ENCODE peak calls at places on chromosome X, in ten cellular contexts. S, G, H, D, T, O, Q, B, J and P are unnamed samples.

GRCh38 chrX:114344756-114345155 is 239.1 kb upstream of the HTR2C start:
- DNase-seq in S (no peak), G (no peak), H (no peak), D (no peak), T (peak; percentile 31), O (peak; percentile 50), Q (no peak), B (no peak), J (no peak), P (peak; percentile 10)

GRCh38 chrX:134998246-134998645 is 7.5 kb downstream of the SMIM10 start:
- DNase-seq in S (no peak), G (no peak), H (no peak), D (no peak), T (no peak), O (no peak), Q (no peak), B (no peak), J (no peak), P (no peak)

GRCh38 chrX:17372052-17372451 is 2.9 kb upstream of the NHS start:
- DNase-seq in S (no peak), G (no peak), H (no peak), D (no peak), T (no peak), O (no peak), Q (no peak), B (no peak), J (no peak), P (no peak)

GRCh38 chrX:3609800-3610199 is 103.6 kb downstream of the PRKX start:
- DNase-seq in S (no peak), G (no peak), H (no peak), D (no peak), T (no peak), O (peak; percentile 69), Q (no peak), B (no peak), J (no peak), P (no peak)

GRCh38 chrX:40003982-40004535 is 93.7 kb downstream of the BCOR start:
- DNase-seq in S (no peak), G (no peak), H (no peak), D (no peak), T (no peak), O (no peak), Q (no peak), B (no peak), J (no peak), P (no peak)

GRCh38 chrX:39935414-39936064 is 162.2 kb downstream of the BCOR start:
- DNase-seq in S (no peak), G (peak; percentile 5), H (no peak), D (no peak), T (no peak), O (peak; percentile 65), Q (no peak), B (no peak), J (no peak), P (no peak)

GRCh38 chrX:19543020-19543715 is 27.9 kb upstream of the MAP3K15 start:
- DNase-seq in S (no peak), G (no peak), H (no peak), D (no peak), T (no peak), O (no peak), Q (no peak), B (no peak), J (no peak), P (no peak)

GRCh38 chrX:113929004-113929403 is 654.9 kb upstream of the HTR2C start:
- DNase-seq in S (peak; percentile 4), G (no peak), H (no peak), D (peak; percentile 2), T (peak; percentile 52), O (peak; percentile 25), Q (no peak), B (no peak), J (no peak), P (peak; percentile 3)

GRCh38 chrX:103585421-103586313 is at the start of gene TCEAL4:
- DNase-seq in S (no peak), G (no peak), H (no peak), D (peak; percentile 60), T (peak; percentile 62), O (peak; percentile 44), Q (peak; percentile 56), B (no peak), J (no peak), P (peak; percentile 73)

GRCh38 chrX:153639177-153640044 is 7.6 kb upstream of the DUSP9 start:
- DNase-seq in S (no peak), G (no peak), H (no peak), D (no peak), T (no peak), O (no peak), Q (no peak), B (no peak), J (no peak), P (no peak)

GRCh38 chrX:138191998-138192397 is 519.5 kb downstream of the FGF13 start:
- DNase-seq in S (no peak), G (no peak), H (no peak), D (peak; percentile 9), T (no peak), O (peak; percentile 17), Q (no peak), B (no peak), J (no peak), P (peak; percentile 47)

GRCh38 chrX:22397566-22397965 is 124.9 kb downstream of the CBLL2 start:
- DNase-seq in S (no peak), G (no peak), H (no peak), D (no peak), T (no peak), O (no peak), Q (no peak), B (no peak), J (no peak), P (no peak)

GRCh38 chrX:119427024-119427794 is 28.1 kb downstream of the SLC25A43 start:
- DNase-seq in S (no peak), G (no peak), H (no peak), D (peak; percentile 19), T (no peak), O (peak; percentile 37), Q (peak; percentile 41), B (no peak), J (no peak), P (peak; percentile 52)

GRCh38 chrX:53263597-53264094 is 17.7 kb downstream of the IQSEC2 start:
- DNase-seq in S (no peak), G (no peak), H (no peak), D (no peak), T (no peak), O (no peak), Q (no peak), B (no peak), J (no peak), P (no peak)

GRCh38 chrX:43745938-43746721 is 90.0 kb downstream of the MAOA start:
- DNase-seq in S (no peak), G (no peak), H (no peak), D (no peak), T (no peak), O (peak; percentile 14), Q (no peak), B (no peak), J (no peak), P (no peak)

GRCh38 chrX:129577877-129578276 is 37.8 kb downstream of the OCRL start:
- DNase-seq in S (no peak), G (no peak), H (no peak), D (no peak), T (no peak), O (no peak), Q (no peak), B (no peak), J (no peak), P (no peak)

GRCh38 chrX:47030339-47030738 is 47.9 kb upstream of the RGN start:
- DNase-seq in S (peak; percentile 3), G (peak; percentile 6), H (peak; percentile 1), D (peak; percentile 24), T (peak; percentile 52), O (peak; percentile 78), Q (no peak), B (no peak), J (no peak), P (peak; percentile 54)

GRCh38 chrX:20477219-20477618 is 210.5 kb upstream of the RPS6KA3 start:
- DNase-seq in S (no peak), G (no peak), H (no peak), D (no peak), T (no peak), O (no peak), Q (no peak), B (no peak), J (no peak), P (no peak)

GRCh38 chrX:115449742-115450141 is 111.2 kb upstream of the PLS3 start:
- DNase-seq in S (no peak), G (peak; percentile 29), H (no peak), D (peak; percentile 67), T (no peak), O (peak; percentile 84), Q (peak; percentile 53), B (no peak), J (no peak), P (no peak)

GRCh38 chrX:107562482-107562881 is 65.8 kb upstream of the PRPS1 start:
- DNase-seq in S (no peak), G (no peak), H (no peak), D (no peak), T (no peak), O (peak; percentile 75), Q (no peak), B (no peak), J (no peak), P (no peak)

GRCh38 chrX:1427756-1428155 is 25.0 kb downstream of the ASMTL start:
- DNase-seq in S (no peak), G (no peak), H (no peak), D (no peak), T (no peak), O (no peak), Q (no peak), B (no peak), J (no peak), P (no peak)

GRCh38 chrX:8668797-8669196 is 63.1 kb downstream of the ANOS1 start:
- DNase-seq in S (no peak), G (no peak), H (no peak), D (no peak), T (no peak), O (no peak), Q (no peak), B (no peak), J (no peak), P (peak; percentile 25)

GRCh38 chrX:57906790-57907189 is 3.5 kb downstream of the ZXDA start:
- DNase-seq in S (no peak), G (no peak), H (no peak), D (no peak), T (no peak), O (peak; percentile 63), Q (no peak), B (no peak), J (no peak), P (no peak)

GRCh38 chrX:45747905-45748304 is 547.2 kb upstream of the DIPK2B start:
- DNase-seq in S (no peak), G (no peak), H (no peak), D (no peak), T (no peak), O (peak; percentile 21), Q (no peak), B (no peak), J (no peak), P (no peak)

GRCh38 chrX:154401918-154402621 is 3.9 kb downstream of the RPL10 start:
- DNase-seq in S (no peak), G (no peak), H (no peak), D (no peak), T (no peak), O (no peak), Q (no peak), B (no peak), J (no peak), P (no peak)

GRCh38 chrX:119758682-119759332 is 419 bp downstream of the SOWAHD start:
- DNase-seq in S (no peak), G (no peak), H (no peak), D (no peak), T (no peak), O (no peak), Q (peak; percentile 13), B (no peak), J (no peak), P (no peak)

GRCh38 chrX:69062493-69062892 is 102.8 kb downstream of the PJA1 start:
- DNase-seq in S (no peak), G (no peak), H (no peak), D (no peak), T (no peak), O (no peak), Q (no peak), B (no peak), J (no peak), P (no peak)